ENCODE peak calls at places on chromosomes 7 and 10, in five cellular contexts. P is effector memory CD8-positive, alpha-beta T cell; I is foreskin fibroblast; C is GM10248; L is EH. H is an unnamed sample.

GRCh38 chr10:17504547-17505245 is 50.3 kb upstream of the ST8SIA6 start:
- DNase-seq in I (peak), C (no peak), P (no peak), L (peak), H (no peak)

GRCh38 chr7:151518781-151519044 is 982 bp downstream of the RHEB start:
- DNase-seq in C (no peak), I (no peak), P (no peak), L (peak), H (no peak)

GRCh38 chr7:139647812-139648616 is 124.5 kb downstream of the CLEC2L start:
- DNase-seq in P (no peak), C (no peak), I (peak), L (peak), H (no peak)

GRCh38 chr7:123271231-123271630 is 71.5 kb upstream of the SLC13A1 start:
- DNase-seq in C (no peak), L (no peak), P (no peak), I (no peak), H (no peak)

GRCh38 chr10:106866244-106866845 is 298.2 kb downstream of the SORCS1 start:
- DNase-seq in C (no peak), I (no peak), L (no peak), P (no peak), H (no peak)

GRCh38 chr10:82757397-82757796 is 882.4 kb downstream of the NRG3 start:
- DNase-seq in I (no peak), P (no peak), C (no peak), L (no peak), H (no peak)

GRCh38 chr10:80702143-80702542 is 164.4 kb downstream of the SH2D4B start:
- DNase-seq in C (no peak), I (no peak), P (no peak), L (no peak), H (no peak)

GRCh38 chr10:74332398-74332797 is 181.4 kb downstream of the ADK start:
- DNase-seq in I (peak), P (no peak), C (no peak), L (peak), H (no peak)

GRCh38 chr7:229184-229964 is 37.0 kb downstream of the FAM20C start:
- DNase-seq in L (peak), I (peak), P (no peak), C (no peak), H (no peak)

GRCh38 chr10:43217563-43218205 is 49.2 kb downstream of the RASGEF1A start:
- DNase-seq in I (no peak), L (no peak), C (no peak), P (no peak), H (no peak)

GRCh38 chr7:121278120-121279021 is 50.4 kb upstream of the WNT16 start:
- DNase-seq in I (no peak), P (no peak), C (peak), L (peak), H (no peak)

GRCh38 chr10:43759216-43759615 is 110.5 kb upstream of the ZNF32 start:
- DNase-seq in L (no peak), P (no peak), I (no peak), C (no peak), H (no peak)

GRCh38 chr10:10528563-10528910 is 489.1 kb upstream of the CELF2 start:
- DNase-seq in I (peak), P (no peak), C (no peak), L (peak), H (no peak)

H was measured in effector memory CD4-positive, alpha-beta T cell.